ENCODE peak calls at places on chromosomes 2 and 18, in eight cellular contexts. L, E, J, M, N, F, K and I are unnamed samples.

GRCh38 chr18:65990174-65990690 is 239.4 kb downstream of the CDH7 start:
- DNase-seq in L (no peak), E (no peak), J (no peak), M (no peak), N (no peak), F (no peak), K (no peak), I (no peak)

GRCh38 chr18:49250819-49251388 is 209.5 kb downstream of the DYM start:
- DNase-seq in L (no peak), E (no peak), J (no peak), M (no peak), N (no peak), F (no peak), K (peak), I (peak)

GRCh38 chr18:13221821-13222220 is 3.3 kb downstream of the LDLRAD4 start:
- DNase-seq in L (no peak), E (no peak), J (no peak), M (peak), N (no peak), F (peak), K (peak), I (no peak)

GRCh38 chr2:54546925-54547324 is 90.8 kb downstream of the SPTBN1 start:
- DNase-seq in L (no peak), E (no peak), J (no peak), M (no peak), N (no peak), F (no peak), K (no peak), I (no peak)

GRCh38 chr2:175147196-175147595 is 20.8 kb downstream of the ATF2 start:
- DNase-seq in L (no peak), E (no peak), J (no peak), M (no peak), N (no peak), F (no peak), K (no peak), I (no peak)

GRCh38 chr2:32711219-32711618 is 83.4 kb downstream of the TTC27 start:
- DNase-seq in L (no peak), E (no peak), J (no peak), M (peak), N (peak), F (no peak), K (peak), I (no peak)

GRCh38 chr18:69872661-69873060 is 75.0 kb downstream of the CD226 start:
- DNase-seq in L (no peak), E (no peak), J (no peak), M (no peak), N (no peak), F (no peak), K (no peak), I (no peak)

GRCh38 chr18:62964432-62964831 is 249.1 kb downstream of the PHLPP1 start:
- DNase-seq in L (no peak), E (no peak), J (no peak), M (no peak), N (no peak), F (no peak), K (no peak), I (no peak)

GRCh38 chr2:100786297-100786658 is 33.7 kb upstream of the NPAS2 start:
- DNase-seq in L (peak), E (no peak), J (no peak), M (peak), N (peak), F (no peak), K (peak), I (no peak)

GRCh38 chr18:24763765-24764548 is 303.5 kb downstream of the HRH4 start:
- DNase-seq in L (no peak), E (no peak), J (no peak), M (peak), N (no peak), F (peak), K (peak), I (no peak)

GRCh38 chr2:109370399-109370990 is 241.5 kb downstream of the SH3RF3 start:
- DNase-seq in L (no peak), E (no peak), J (no peak), M (no peak), N (peak), F (no peak), K (no peak), I (no peak)

GRCh38 chr18:13543811-13544732 is 182.3 kb downstream of the FAM210A start:
- DNase-seq in L (no peak), E (no peak), J (no peak), M (no peak), N (no peak), F (no peak), K (no peak), I (no peak)

GRCh38 chr2:164903944-164904343 is 51.4 kb downstream of the SLC38A11 start:
- DNase-seq in L (no peak), E (peak), J (no peak), M (no peak), N (no peak), F (no peak), K (no peak), I (no peak)

GRCh38 chr2:31270871-31271270 is 36.9 kb downstream of the EHD3 start:
- DNase-seq in L (no peak), E (no peak), J (no peak), M (no peak), N (no peak), F (no peak), K (peak), I (no peak)

GRCh38 chr2:217418090-217418489 is 558.2 kb upstream of the TNP1 start:
- DNase-seq in L (no peak), E (no peak), J (no peak), M (no peak), N (no peak), F (no peak), K (peak), I (no peak)

GRCh38 chr2:185372188-185372587 is 366.4 kb upstream of the FSIP2 start:
- DNase-seq in L (no peak), E (peak), J (no peak), M (no peak), N (no peak), F (no peak), K (peak), I (no peak)

GRCh38 chr2:171541202-171541884 is 19.1 kb downstream of the CYBRD1 start:
- DNase-seq in L (no peak), E (no peak), J (no peak), M (no peak), N (no peak), F (no peak), K (no peak), I (no peak)

GRCh38 chr2:120638450-120638849 is 97.2 kb upstream of the GLI2 start:
- DNase-seq in L (no peak), E (no peak), J (no peak), M (no peak), N (no peak), F (no peak), K (no peak), I (no peak)

GRCh38 chr18:24118750-24119577 is 19.9 kb upstream of the CABYR start:
- DNase-seq in L (peak), E (peak), J (peak), M (peak), N (peak), F (peak), K (peak), I (peak)

GRCh38 chr2:228082571-228082970 is 98.9 kb downstream of the SPHKAP start:
- DNase-seq in L (no peak), E (no peak), J (no peak), M (no peak), N (no peak), F (no peak), K (no peak), I (no peak)

GRCh38 chr2:164620873-164621760 is at the start of gene GRB14:
- DNase-seq in L (peak), E (peak), J (peak), M (peak), N (peak), F (peak), K (peak), I (peak)

GRCh38 chr2:184566716-184567115 is 31.6 kb upstream of the ZNF804A start:
- DNase-seq in L (no peak), E (no peak), J (no peak), M (no peak), N (no peak), F (no peak), K (no peak), I (no peak)

GRCh38 chr2:27095745-27096651 is 9.4 kb downstream of the KHK start:
- DNase-seq in L (peak), E (peak), J (peak), M (peak), N (peak), F (peak), K (peak), I (peak)

GRCh38 chr2:48715042-48715899 is 40.3 kb downstream of the LHCGR start:
- DNase-seq in L (peak), E (no peak), J (no peak), M (peak), N (no peak), F (peak), K (no peak), I (no peak)

GRCh38 chr2:191231995-191232394 is 13.2 kb upstream of the MYO1B start:
- DNase-seq in L (no peak), E (no peak), J (no peak), M (peak), N (no peak), F (no peak), K (peak), I (no peak)

GRCh38 chr2:212811036-212811805 is 272.6 kb upstream of the ERBB4 start:
- DNase-seq in L (no peak), E (no peak), J (no peak), M (no peak), N (no peak), F (no peak), K (peak), I (no peak)

GRCh38 chr2:74379851-74380789 is at the start of gene DCTN1:
- DNase-seq in L (no peak), E (peak), J (no peak), M (peak), N (peak), F (peak), K (peak), I (peak)

GRCh38 chr2:109382236-109382930 is 231.4 kb downstream of the SEPTIN10 start:
- DNase-seq in L (no peak), E (no peak), J (peak), M (no peak), N (no peak), F (no peak), K (no peak), I (no peak)

GRCh38 chr18:69689081-69689759 is 258.5 kb downstream of the CD226 start:
- DNase-seq in L (no peak), E (no peak), J (no peak), M (no peak), N (no peak), F (no peak), K (peak), I (no peak)

GRCh38 chr2:217979151-217979811 is 23.5 kb downstream of the TNS1 start:
- DNase-seq in L (no peak), E (no peak), J (peak), M (no peak), N (peak), F (no peak), K (peak), I (no peak)

GRCh38 chr2:218378053-218378452 is 4.0 kb upstream of the SLC11A1 start:
- DNase-seq in L (no peak), E (no peak), J (no peak), M (no peak), N (no peak), F (no peak), K (no peak), I (no peak)

GRCh38 chr18:69958422-69958821 is 10.7 kb upstream of the CD226 start:
- DNase-seq in L (no peak), E (no peak), J (no peak), M (no peak), N (no peak), F (no peak), K (no peak), I (no peak)

GRCh38 chr2:15307526-15307925 is 253.6 kb downstream of the NBAS start:
- DNase-seq in L (no peak), E (no peak), J (no peak), M (no peak), N (no peak), F (no peak), K (no peak), I (no peak)

GRCh38 chr2:29106980-29107388 is 8.2 kb upstream of the CLIP4 start:
- DNase-seq in L (no peak), E (no peak), J (no peak), M (no peak), N (no peak), F (no peak), K (peak), I (no peak)

GRCh38 chr2:29104589-29105164 is 10.5 kb upstream of the CLIP4 start:
- DNase-seq in L (no peak), E (no peak), J (no peak), M (no peak), N (no peak), F (no peak), K (no peak), I (no peak)

GRCh38 chr2:29106241-29106640 is 9.0 kb upstream of the CLIP4 start:
- DNase-seq in L (no peak), E (no peak), J (no peak), M (no peak), N (no peak), F (no peak), K (no peak), I (no peak)

GRCh38 chr2:29108225-29108624 is 7.0 kb upstream of the CLIP4 start:
- DNase-seq in L (no peak), E (no peak), J (no peak), M (no peak), N (peak), F (no peak), K (peak), I (no peak)

DNA sequence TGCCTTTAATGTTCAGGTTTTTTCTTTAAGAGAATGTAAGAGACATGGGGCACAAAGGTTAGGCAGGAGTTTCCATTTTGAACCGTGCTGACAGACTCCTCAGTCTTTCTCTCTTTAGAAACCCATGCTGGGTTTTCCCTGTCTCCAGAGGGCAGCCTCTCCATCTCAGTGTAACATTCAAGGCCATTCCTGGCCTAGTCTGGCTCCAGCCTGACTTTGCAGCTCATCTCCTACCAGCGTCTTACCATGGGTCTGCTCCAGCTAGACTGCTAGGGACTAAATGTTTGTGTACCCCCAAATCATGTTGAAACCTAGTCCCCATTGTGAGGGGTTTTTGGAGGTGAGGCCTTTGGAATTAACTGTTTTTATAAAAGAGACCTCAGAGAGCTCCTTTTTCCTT is 9.8 kb upstream of the CLIP4 start:
- DNase-seq in L (no peak), E (no peak), J (no peak), M (no peak), N (no peak), F (no peak), K (no peak), I (peak)
- H3K27ac ChIP-seq in L (no peak), E (no peak), J (no peak), M (no peak), N (no peak), F (no peak), K (no peak), I (no peak)

GRCh38 chr2:56040834-56041233 is 117.3 kb upstream of the EFEMP1 start:
- DNase-seq in L (no peak), E (no peak), J (no peak), M (no peak), N (no peak), F (no peak), K (no peak), I (no peak)
- H3K27ac ChIP-seq in L (no peak), E (peak), J (no peak), M (no peak), N (no peak), F (no peak), K (no peak), I (no peak)

GRCh38 chr2:24711881-24712280 is 81.3 kb downstream of the PTRHD1 start:
- DNase-seq in L (no peak), E (no peak), J (no peak), M (no peak), N (no peak), F (no peak), K (no peak), I (no peak)
- H3K27ac ChIP-seq in L (no peak), E (no peak), J (no peak), M (no peak), N (no peak), F (peak), K (no peak), I (no peak)

GRCh38 chr18:3626927-3627240 is 176.9 kb downstream of the TGIF1 start:
- DNase-seq in L (no peak), E (no peak), J (no peak), M (no peak), N (no peak), F (no peak), K (no peak), I (no peak)

GRCh38 chr18:3624818-3625716 is 175.1 kb downstream of the TGIF1 start:
- DNase-seq in L (no peak), E (no peak), J (no peak), M (no peak), N (peak), F (peak), K (peak), I (no peak)

GRCh38 chr18:3625717-3626091 is 175.7 kb downstream of the TGIF1 start:
- DNase-seq in L (no peak), E (no peak), J (no peak), M (no peak), N (no peak), F (no peak), K (no peak), I (no peak)

GRCh38 chr18:3623769-3624545 is 174.0 kb downstream of the TGIF1 start:
- DNase-seq in L (peak), E (peak), J (no peak), M (peak), N (peak), F (peak), K (peak), I (peak)

GRCh38 chr18:3624546-3624817 is 174.5 kb downstream of the TGIF1 start:
- DNase-seq in L (no peak), E (no peak), J (no peak), M (no peak), N (no peak), F (no peak), K (no peak), I (no peak)
- H3K27ac ChIP-seq in L (peak), E (no peak), J (peak), M (peak), N (peak), F (peak), K (peak), I (no peak)

GRCh38 chr2:11045294-11045693 is 110.0 kb upstream of the SLC66A3 start:
- DNase-seq in L (no peak), E (no peak), J (no peak), M (no peak), N (no peak), F (no peak), K (no peak), I (no peak)

GRCh38 chr2:11051280-11051679 is 104.0 kb upstream of the SLC66A3 start:
- DNase-seq in L (no peak), E (no peak), J (no peak), M (no peak), N (no peak), F (no peak), K (no peak), I (no peak)

GRCh38 chr2:11050565-11050964 is 104.7 kb upstream of the SLC66A3 start:
- DNase-seq in L (no peak), E (no peak), J (no peak), M (no peak), N (no peak), F (no peak), K (no peak), I (no peak)

GRCh38 chr2:11044201-11044600 is 111.1 kb upstream of the SLC66A3 start:
- DNase-seq in L (no peak), E (no peak), J (no peak), M (no peak), N (no peak), F (no peak), K (no peak), I (no peak)

GRCh38 chr2:11048335-11049008 is 106.8 kb upstream of the SLC66A3 start:
- DNase-seq in L (no peak), E (no peak), J (no peak), M (no peak), N (no peak), F (no peak), K (no peak), I (no peak)
- H3K27ac ChIP-seq in L (no peak), E (no peak), J (no peak), M (no peak), N (no peak), F (no peak), K (no peak), I (no peak)

DNA sequence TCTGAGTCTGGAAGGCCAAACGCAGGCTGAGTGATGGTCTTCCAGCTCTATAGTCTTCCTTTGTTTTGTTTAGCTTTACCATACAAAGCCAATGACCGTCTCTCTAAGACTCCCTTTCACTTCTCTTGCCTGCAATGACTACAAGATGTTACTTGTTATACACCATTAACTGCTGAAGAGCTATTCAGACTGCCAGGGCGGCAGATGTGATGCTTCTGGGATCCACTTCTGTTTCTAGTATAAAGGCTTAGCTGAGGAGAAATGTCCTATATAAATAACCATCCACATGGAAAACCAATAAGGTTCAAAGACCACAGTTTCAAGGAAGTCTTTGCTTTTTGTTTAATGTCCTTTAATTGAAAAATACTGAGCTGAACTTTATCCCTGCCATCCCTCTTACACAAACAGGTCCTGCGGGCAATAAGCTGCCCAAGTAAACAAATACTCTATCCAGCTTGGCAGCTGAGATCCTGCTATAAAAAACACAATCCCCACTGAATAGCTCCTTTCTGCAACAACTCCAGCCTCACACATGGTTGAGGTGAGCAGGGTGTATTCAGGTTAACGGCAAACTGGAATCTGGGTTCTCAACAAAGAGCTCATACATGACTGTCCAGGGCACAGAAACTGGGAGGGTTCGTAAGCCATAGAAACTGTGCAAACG is 124.6 kb downstream of the VIT start:
- DNase-seq in L (no peak), E (peak), J (no peak), M (no peak), N (peak), F (no peak), K (no peak), I (no peak)
- H3K27ac ChIP-seq in L (no peak), E (no peak), J (no peak), M (no peak), N (no peak), F (no peak), K (no peak), I (no peak)